ENCODE peak calls at places on chromosome 7, in five cellular contexts. X is fibroblast of lung, Q is IMR-90, S is bronchial epithelial cell, E is uterus. V is an unnamed sample.
A peak's percentile ranks its signal among the peaks of the same experiment; 100 is the strongest.

GRCh38 chr7:157010588-157011332 is at the start of gene MNX1:
- DNase-seq in X (no peak), Q (no peak), S (peak; percentile 13), E (no peak), V (no peak)

GRCh38 chr7:107972075-107972482 is 30.9 kb downstream of the LAMB1 start:
- DNase-seq in X (peak; percentile 99), Q (peak; percentile 76), S (peak; percentile 35), E (peak; percentile 40), V (peak; percentile 97)

GRCh38 chr7:73995330-73995729 is 32.6 kb upstream of the ELN start:
- DNase-seq in X (peak; percentile 43), Q (peak; percentile 86), S (no peak), E (no peak), V (peak; percentile 48)

GRCh38 chr7:44325811-44326241 is 432 bp upstream of the CAMK2B start:
- DNase-seq in X (no peak), Q (no peak), S (no peak), E (no peak), V (no peak)

GRCh38 chr7:157011333-157012112 is 1.1 kb upstream of the MNX1 start:
- DNase-seq in X (no peak), Q (no peak), S (no peak), E (no peak), V (no peak)

GRCh38 chr7:126557271-126557670 is 695.5 kb downstream of the GRM8 start:
- DNase-seq in X (no peak), Q (no peak), S (no peak), E (no peak), V (no peak)

GRCh38 chr7:91326516-91327209 is 62.4 kb downstream of the FZD1 start:
- DNase-seq in X (no peak), Q (no peak), S (no peak), E (no peak), V (no peak)

GRCh38 chr7:26457702-26458327 is 166.2 kb downstream of the SNX10 start:
- DNase-seq in X (no peak), Q (no peak), S (no peak), E (no peak), V (no peak)

GRCh38 chr7:139783647-139784385 is 6.0 kb upstream of the HIPK2 start:
- DNase-seq in X (no peak), Q (no peak), S (peak; percentile 96), E (no peak), V (no peak)

GRCh38 chr7:3321206-3321605 is 20.2 kb downstream of the SDK1 start:
- DNase-seq in X (no peak), Q (no peak), S (no peak), E (no peak), V (no peak)

GRCh38 chr7:24668922-24669635 is 88.2 kb downstream of the GSDME start:
- DNase-seq in X (peak; percentile 21), Q (peak; percentile 38), S (peak; percentile 63), E (no peak), V (peak; percentile 65)

GRCh38 chr7:110646814-110647213 is 444.1 kb upstream of the LRRN3 start:
- DNase-seq in X (no peak), Q (no peak), S (no peak), E (no peak), V (no peak)

GRCh38 chr7:154794147-154794780 is 208.7 kb downstream of the PAXIP1 start:
- DNase-seq in X (no peak), Q (no peak), S (no peak), E (no peak), V (no peak)

GRCh38 chr7:19464241-19464640 is 244.6 kb downstream of the POLR1F start:
- DNase-seq in X (no peak), Q (peak; percentile 36), S (no peak), E (no peak), V (peak; percentile 4)

GRCh38 chr7:155766386-155766785 is 45.9 kb downstream of the SHH start:
- DNase-seq in X (no peak), Q (no peak), S (no peak), E (no peak), V (no peak)

GRCh38 chr7:70669859-70670258 is 462.1 kb upstream of the GALNT17 start:
- DNase-seq in X (no peak), Q (no peak), S (no peak), E (no peak), V (no peak)

GRCh38 chr7:6359742-6360141 is 87.3 kb upstream of the CYTH3 start:
- DNase-seq in X (no peak), Q (no peak), S (no peak), E (no peak), V (no peak)

GRCh38 chr7:47596502-47597202 is 14.7 kb upstream of the TNS3 start:
- DNase-seq in X (peak; percentile 42), Q (no peak), S (no peak), E (peak; percentile 55), V (peak; percentile 37)

GRCh38 chr7:51340936-51341335 is 24.3 kb upstream of the COBL start:
- DNase-seq in X (no peak), Q (no peak), S (no peak), E (no peak), V (no peak)

GRCh38 chr7:141649865-141650499 is 52.0 kb downstream of the DENND11 start:
- DNase-seq in X (peak; percentile 93), Q (peak; percentile 88), S (peak; percentile 63), E (peak; percentile 51), V (peak; percentile 92)
- TF ChIP-seq CTCF in X (peak; percentile 91), Q (peak; percentile 98), S (peak; percentile 67), E (peak; percentile 56), V (peak; percentile 84)

GRCh38 chr7:116511552-116512523 is 12.3 kb downstream of the CAV2 start:
- DNase-seq in X (peak; percentile 39), Q (peak; percentile 69), S (peak; percentile 91), E (no peak), V (peak; percentile 52)
- H3K4me3 ChIP-seq in X (peak overlapping the region; percentile 23), Q (peak overlapping the region; percentile 7), S (peak overlapping the region; percentile 35), E (peak overlapping the region; percentile 9), V (peak overlapping the region; percentile 1)

DNA sequence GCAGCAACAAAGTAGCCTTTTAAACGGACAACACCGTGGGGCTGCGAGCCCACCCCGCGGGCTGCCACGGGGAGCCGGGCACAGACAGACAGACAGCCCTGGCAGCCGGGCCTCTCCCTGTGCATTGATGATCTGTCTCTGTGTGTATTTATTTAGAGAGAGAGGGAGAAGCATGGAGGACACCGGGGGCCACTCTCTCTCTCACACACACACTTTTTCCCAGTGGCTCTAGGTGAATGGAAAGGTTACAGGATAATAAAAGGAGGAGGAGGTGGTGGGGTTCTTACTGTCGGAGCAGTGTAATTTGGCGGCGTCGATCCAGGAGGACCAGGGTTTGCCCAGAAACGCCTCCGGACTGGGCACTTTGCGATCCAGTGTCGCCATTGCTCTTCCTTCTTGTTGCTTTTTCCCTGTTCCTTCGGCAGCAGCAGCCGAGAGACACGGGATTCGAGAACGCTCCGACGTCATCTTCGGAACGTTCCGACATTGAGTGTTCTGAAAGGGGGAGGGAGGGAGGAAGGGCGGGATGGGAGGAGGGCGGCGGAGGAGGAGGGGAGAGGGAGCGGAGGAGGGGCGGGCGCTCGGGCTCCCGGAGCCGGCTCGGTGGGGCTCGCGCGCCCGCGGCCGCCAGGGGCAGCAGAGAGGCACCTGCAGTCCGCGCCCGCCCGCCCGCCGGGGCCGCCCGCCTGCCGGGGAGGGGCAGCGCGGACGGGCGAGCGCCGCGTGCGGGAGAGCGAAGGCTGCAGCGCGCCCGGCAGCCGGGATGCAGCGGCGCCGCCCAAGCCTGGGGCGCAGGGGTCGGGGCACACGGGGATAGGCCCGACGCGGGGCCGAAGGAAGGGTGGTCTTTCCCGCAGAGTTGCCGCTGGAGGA is at the start of gene ATXN7L1:
- DNase-seq in X (peak; percentile 98), Q (peak; percentile 98), S (peak; percentile 96), E (peak; percentile 94), V (peak; percentile 99)
- TF ChIP-seq CTCF in X (no peak), Q (peak; percentile 72), S (peak; percentile 30), E (peak; percentile 93), V (peak; percentile 14)

GRCh38 chr7:522938-523289 is 3.3 kb upstream of the PDGFA start:
- DNase-seq in X (no peak), Q (no peak), S (no peak), E (no peak), V (no peak)
- H3K4me3 ChIP-seq in X (no peak overlapping the region), Q (no peak overlapping the region), S (no peak overlapping the region), E (no peak overlapping the region), V (no peak overlapping the region)